ENCODE peak calls at places on chromosome 12, in ten cellular contexts. One of them, this sample, is unnamed.

GRCh38 chr12:52661668-52662067 is 9.7 kb upstream of the KRT2 start:
- DNase-seq in RWPE1: no peak
- DNase-seq in anterior cingulate cortex: no peak
- DNase-seq in HT1080: no peak
- DNase-seq in brain pericyte: no peak
- DNase-seq in Peyer's patch: no peak
- DNase-seq in NCI-H187: no peak
- DNase-seq in aorta: no peak
- DNase-seq in AG04450: no peak
- DNase-seq in NCI-H2081: no peak
- DNase-seq in this sample: no peak

GRCh38 chr12:95836185-95836609 is 22.6 kb upstream of the SNRPF start:
- DNase-seq in RWPE1: peak; percentile 64
- DNase-seq in anterior cingulate cortex: no peak
- DNase-seq in HT1080: peak; percentile 49
- DNase-seq in brain pericyte: no peak
- DNase-seq in Peyer's patch: no peak
- DNase-seq in NCI-H187: no peak
- DNase-seq in aorta: no peak
- DNase-seq in AG04450: no peak
- DNase-seq in NCI-H2081: no peak
- DNase-seq in this sample: peak; percentile 76

GRCh38 chr12:30694412-30694955 is 1.2 kb downstream of the IPO8 start:
- DNase-seq in RWPE1: peak; percentile 20
- DNase-seq in anterior cingulate cortex: no peak
- DNase-seq in HT1080: no peak
- DNase-seq in brain pericyte: no peak
- DNase-seq in Peyer's patch: no peak
- DNase-seq in NCI-H187: no peak
- DNase-seq in aorta: no peak
- DNase-seq in AG04450: no peak
- DNase-seq in NCI-H2081: no peak
- DNase-seq in this sample: peak; percentile 1

GRCh38 chr12:45621703-45622102 is 107.8 kb upstream of the ARID2 start:
- DNase-seq in RWPE1: no peak
- DNase-seq in anterior cingulate cortex: no peak
- DNase-seq in HT1080: no peak
- DNase-seq in brain pericyte: no peak
- DNase-seq in Peyer's patch: no peak
- DNase-seq in NCI-H187: no peak
- DNase-seq in aorta: no peak
- DNase-seq in AG04450: no peak
- DNase-seq in NCI-H2081: no peak
- DNase-seq in this sample: no peak

GRCh38 chr12:19750116-19750644 is 310.9 kb downstream of the AEBP2 start:
- DNase-seq in RWPE1: no peak
- DNase-seq in anterior cingulate cortex: no peak
- DNase-seq in HT1080: no peak
- DNase-seq in brain pericyte: no peak
- DNase-seq in Peyer's patch: no peak
- DNase-seq in NCI-H187: no peak
- DNase-seq in aorta: no peak
- DNase-seq in AG04450: no peak
- DNase-seq in NCI-H2081: no peak
- DNase-seq in this sample: no peak

GRCh38 chr12:123115409-123116111 is 35.3 kb downstream of the PITPNM2 start:
- DNase-seq in RWPE1: peak; percentile 36
- DNase-seq in anterior cingulate cortex: peak; percentile 66
- DNase-seq in HT1080: peak; percentile 57
- DNase-seq in brain pericyte: peak; percentile 66
- DNase-seq in Peyer's patch: peak; percentile 65
- DNase-seq in NCI-H187: no peak
- DNase-seq in aorta: peak; percentile 79
- DNase-seq in AG04450: peak; percentile 90
- DNase-seq in NCI-H2081: no peak
- DNase-seq in this sample: peak; percentile 89

GRCh38 chr12:63066136-63066535 is 84.9 kb downstream of the AVPR1A start:
- DNase-seq in RWPE1: no peak
- DNase-seq in anterior cingulate cortex: no peak
- DNase-seq in HT1080: no peak
- DNase-seq in brain pericyte: no peak
- DNase-seq in Peyer's patch: no peak
- DNase-seq in NCI-H187: no peak
- DNase-seq in aorta: no peak
- DNase-seq in AG04450: no peak
- DNase-seq in NCI-H2081: no peak
- DNase-seq in this sample: no peak

GRCh38 chr12:124992874-124993567 is 424 bp upstream of the BRI3BP start:
- DNase-seq in RWPE1: peak; percentile 68
- DNase-seq in anterior cingulate cortex: no peak
- DNase-seq in HT1080: peak; percentile 74
- DNase-seq in brain pericyte: no peak
- DNase-seq in Peyer's patch: peak; percentile 93
- DNase-seq in NCI-H187: peak; percentile 66
- DNase-seq in aorta: no peak
- DNase-seq in AG04450: no peak
- DNase-seq in NCI-H2081: peak; percentile 75
- DNase-seq in this sample: peak; percentile 72

GRCh38 chr12:124703852-124704251 is 136.4 kb upstream of the NCOR2 start:
- DNase-seq in RWPE1: no peak
- DNase-seq in anterior cingulate cortex: no peak
- DNase-seq in HT1080: no peak
- DNase-seq in brain pericyte: no peak
- DNase-seq in Peyer's patch: no peak
- DNase-seq in NCI-H187: no peak
- DNase-seq in aorta: peak; percentile 29
- DNase-seq in AG04450: no peak
- DNase-seq in NCI-H2081: no peak
- DNase-seq in this sample: no peak

GRCh38 chr12:76777765-76778216 is 13.9 kb downstream of the ZDHHC17 start:
- DNase-seq in RWPE1: no peak
- DNase-seq in anterior cingulate cortex: no peak
- DNase-seq in HT1080: no peak
- DNase-seq in brain pericyte: no peak
- DNase-seq in Peyer's patch: peak; percentile 52
- DNase-seq in NCI-H187: no peak
- DNase-seq in aorta: no peak
- DNase-seq in AG04450: no peak
- DNase-seq in NCI-H2081: no peak
- DNase-seq in this sample: no peak

GRCh38 chr12:806116-806805 is 53.9 kb downstream of the WNK1 start:
- DNase-seq in RWPE1: no peak
- DNase-seq in anterior cingulate cortex: no peak
- DNase-seq in HT1080: no peak
- DNase-seq in brain pericyte: no peak
- DNase-seq in Peyer's patch: no peak
- DNase-seq in NCI-H187: no peak
- DNase-seq in aorta: no peak
- DNase-seq in AG04450: no peak
- DNase-seq in NCI-H2081: no peak
- DNase-seq in this sample: peak; percentile 77

GRCh38 chr12:25242981-25243764 is 7.6 kb downstream of the KRAS start:
- DNase-seq in RWPE1: no peak
- DNase-seq in anterior cingulate cortex: no peak
- DNase-seq in HT1080: no peak
- DNase-seq in brain pericyte: no peak
- DNase-seq in Peyer's patch: peak; percentile 64
- DNase-seq in NCI-H187: no peak
- DNase-seq in aorta: no peak
- DNase-seq in AG04450: no peak
- DNase-seq in NCI-H2081: no peak
- DNase-seq in this sample: no peak

GRCh38 chr12:23039834-23040233 is 414.9 kb downstream of the ETNK1 start:
- DNase-seq in RWPE1: no peak
- DNase-seq in anterior cingulate cortex: no peak
- DNase-seq in HT1080: no peak
- DNase-seq in brain pericyte: no peak
- DNase-seq in Peyer's patch: no peak
- DNase-seq in NCI-H187: no peak
- DNase-seq in aorta: no peak
- DNase-seq in AG04450: peak; percentile 27
- DNase-seq in NCI-H2081: no peak
- DNase-seq in this sample: no peak

GRCh38 chr12:101792046-101792931 is 38.5 kb downstream of the GNPTAB start:
- DNase-seq in RWPE1: no peak
- DNase-seq in anterior cingulate cortex: no peak
- DNase-seq in HT1080: peak; percentile 11
- DNase-seq in brain pericyte: no peak
- DNase-seq in Peyer's patch: no peak
- DNase-seq in NCI-H187: no peak
- DNase-seq in aorta: no peak
- DNase-seq in AG04450: no peak
- DNase-seq in NCI-H2081: no peak
- DNase-seq in this sample: peak; percentile 22

GRCh38 chr12:5497329-5498058 is 65.6 kb downstream of the NTF3 start:
- DNase-seq in RWPE1: no peak
- DNase-seq in anterior cingulate cortex: no peak
- DNase-seq in HT1080: no peak
- DNase-seq in brain pericyte: no peak
- DNase-seq in Peyer's patch: peak; percentile 72
- DNase-seq in NCI-H187: no peak
- DNase-seq in aorta: no peak
- DNase-seq in AG04450: no peak
- DNase-seq in NCI-H2081: no peak
- DNase-seq in this sample: no peak

GRCh38 chr12:591571-592505 is 71.4 kb downstream of the NINJ2 start:
- DNase-seq in RWPE1: no peak
- DNase-seq in anterior cingulate cortex: no peak
- DNase-seq in HT1080: no peak
- DNase-seq in brain pericyte: no peak
- DNase-seq in Peyer's patch: peak; percentile 38
- DNase-seq in NCI-H187: no peak
- DNase-seq in aorta: peak; percentile 58
- DNase-seq in AG04450: no peak
- DNase-seq in NCI-H2081: no peak
- DNase-seq in this sample: no peak

GRCh38 chr12:53233671-53234091 is 1.7 kb upstream of the RARG start:
- DNase-seq in RWPE1: no peak
- DNase-seq in anterior cingulate cortex: no peak
- DNase-seq in HT1080: no peak
- DNase-seq in brain pericyte: no peak
- DNase-seq in Peyer's patch: no peak
- DNase-seq in NCI-H187: no peak
- DNase-seq in aorta: no peak
- DNase-seq in AG04450: no peak
- DNase-seq in NCI-H2081: no peak
- DNase-seq in this sample: no peak

GRCh38 chr12:39300799-39301198 is 142.1 kb downstream of the KIF21A start:
- DNase-seq in RWPE1: no peak
- DNase-seq in anterior cingulate cortex: no peak
- DNase-seq in HT1080: no peak
- DNase-seq in brain pericyte: no peak
- DNase-seq in Peyer's patch: no peak
- DNase-seq in NCI-H187: no peak
- DNase-seq in aorta: no peak
- DNase-seq in AG04450: no peak
- DNase-seq in NCI-H2081: no peak
- DNase-seq in this sample: peak; percentile 3

GRCh38 chr12:69966409-69966808 is 141.4 kb downstream of the MYRFL start:
- DNase-seq in RWPE1: peak; percentile 83
- DNase-seq in anterior cingulate cortex: peak; percentile 7
- DNase-seq in HT1080: peak; percentile 96
- DNase-seq in brain pericyte: no peak
- DNase-seq in Peyer's patch: peak; percentile 55
- DNase-seq in NCI-H187: no peak
- DNase-seq in aorta: peak; percentile 49
- DNase-seq in AG04450: no peak
- DNase-seq in NCI-H2081: no peak
- DNase-seq in this sample: peak; percentile 65

This sample was measured in M059J.